ENCODE peak calls at places on chromosomes 5 and 9, in ten cellular contexts. One of them, this sample, is unnamed.

GRCh38 chr5:122256388-122256787 is 55.6 kb upstream of the SNCAIP start:
- DNase-seq in lower lobe of right lung: no peak
- DNase-seq in cardiac muscle cell: no peak
- DNase-seq in bronchial epithelial cell: no peak
- DNase-seq in PC-3: no peak
- DNase-seq in PC-9: no peak
- DNase-seq in CD8-positive, alpha-beta T cell: no peak
- DNase-seq in heart left ventricle: no peak
- DNase-seq in BJ: no peak
- DNase-seq in GM12865: no peak
- DNase-seq in this sample: no peak

GRCh38 chr5:159515909-159516415 is 185.7 kb upstream of the IL12B start:
- DNase-seq in GM12865: peak
- DNase-seq in PC-3: peak
- DNase-seq in BJ: no peak
- DNase-seq in bronchial epithelial cell: peak
- DNase-seq in PC-9: peak
- DNase-seq in lower lobe of right lung: peak
- DNase-seq in cardiac muscle cell: peak
- DNase-seq in CD8-positive, alpha-beta T cell: peak
- DNase-seq in heart left ventricle: no peak
- DNase-seq in this sample: peak

GRCh38 chr5:14342306-14342705 is 199.2 kb downstream of the TRIO start:
- DNase-seq in bronchial epithelial cell: no peak
- DNase-seq in PC-3: no peak
- DNase-seq in cardiac muscle cell: no peak
- DNase-seq in heart left ventricle: no peak
- DNase-seq in CD8-positive, alpha-beta T cell: no peak
- DNase-seq in lower lobe of right lung: no peak
- DNase-seq in PC-9: no peak
- DNase-seq in GM12865: peak
- DNase-seq in BJ: no peak
- DNase-seq in this sample: peak

GRCh38 chr5:162995568-162995967 is 441.8 kb upstream of the CCNG1 start:
- DNase-seq in PC-9: no peak
- DNase-seq in BJ: no peak
- DNase-seq in lower lobe of right lung: no peak
- DNase-seq in PC-3: peak
- DNase-seq in CD8-positive, alpha-beta T cell: no peak
- DNase-seq in bronchial epithelial cell: no peak
- DNase-seq in cardiac muscle cell: no peak
- DNase-seq in GM12865: no peak
- DNase-seq in heart left ventricle: no peak
- DNase-seq in this sample: no peak

GRCh38 chr9:133543772-133544467 is 9.4 kb downstream of the ADAMTSL2 start:
- DNase-seq in bronchial epithelial cell: no peak
- DNase-seq in GM12865: no peak
- DNase-seq in BJ: no peak
- DNase-seq in heart left ventricle: no peak
- DNase-seq in PC-9: no peak
- DNase-seq in cardiac muscle cell: no peak
- DNase-seq in PC-3: no peak
- DNase-seq in lower lobe of right lung: no peak
- DNase-seq in CD8-positive, alpha-beta T cell: no peak
- DNase-seq in this sample: no peak

GRCh38 chr9:137298983-137299521 is 3.0 kb downstream of the NRARP start:
- DNase-seq in PC-9: no peak
- DNase-seq in cardiac muscle cell: no peak
- DNase-seq in GM12865: peak
- DNase-seq in bronchial epithelial cell: no peak
- DNase-seq in BJ: no peak
- DNase-seq in CD8-positive, alpha-beta T cell: no peak
- DNase-seq in heart left ventricle: no peak
- DNase-seq in lower lobe of right lung: no peak
- DNase-seq in PC-3: no peak
- DNase-seq in this sample: no peak

GRCh38 chr5:95884021-95884333 is 61.5 kb upstream of the GLRX start:
- DNase-seq in lower lobe of right lung: no peak
- DNase-seq in PC-9: no peak
- DNase-seq in CD8-positive, alpha-beta T cell: no peak
- DNase-seq in PC-3: peak
- DNase-seq in GM12865: no peak
- DNase-seq in heart left ventricle: no peak
- DNase-seq in cardiac muscle cell: peak
- DNase-seq in BJ: no peak
- DNase-seq in bronchial epithelial cell: peak
- DNase-seq in this sample: peak

GRCh38 chr5:11251242-11251641 is 490.2 kb upstream of the DAP start:
- DNase-seq in heart left ventricle: no peak
- DNase-seq in BJ: no peak
- DNase-seq in GM12865: no peak
- DNase-seq in cardiac muscle cell: no peak
- DNase-seq in PC-3: peak
- DNase-seq in CD8-positive, alpha-beta T cell: no peak
- DNase-seq in PC-9: peak
- DNase-seq in bronchial epithelial cell: peak
- DNase-seq in lower lobe of right lung: no peak
- DNase-seq in this sample: peak

GRCh38 chr5:72402381-72402890 is 82.3 kb downstream of the PTCD2 start:
- DNase-seq in heart left ventricle: no peak
- DNase-seq in PC-9: peak
- DNase-seq in CD8-positive, alpha-beta T cell: no peak
- DNase-seq in lower lobe of right lung: no peak
- DNase-seq in bronchial epithelial cell: peak
- DNase-seq in PC-3: peak
- DNase-seq in BJ: peak
- DNase-seq in cardiac muscle cell: no peak
- DNase-seq in GM12865: no peak
- DNase-seq in this sample: no peak

GRCh38 chr5:180201051-180201987 is 7.7 kb downstream of the RASGEF1C start:
- DNase-seq in cardiac muscle cell: peak
- DNase-seq in heart left ventricle: no peak
- DNase-seq in GM12865: no peak
- DNase-seq in BJ: no peak
- DNase-seq in PC-3: peak
- DNase-seq in PC-9: no peak
- DNase-seq in CD8-positive, alpha-beta T cell: no peak
- DNase-seq in lower lobe of right lung: no peak
- DNase-seq in bronchial epithelial cell: no peak
- DNase-seq in this sample: peak

GRCh38 chr5:168552146-168552545 is 23.0 kb downstream of the FBLL1 start:
- DNase-seq in heart left ventricle: no peak
- DNase-seq in GM12865: no peak
- DNase-seq in BJ: peak
- DNase-seq in lower lobe of right lung: no peak
- DNase-seq in PC-9: no peak
- DNase-seq in PC-3: peak
- DNase-seq in CD8-positive, alpha-beta T cell: no peak
- DNase-seq in bronchial epithelial cell: peak
- DNase-seq in cardiac muscle cell: peak
- DNase-seq in this sample: peak

GRCh38 chr9:93501406-93501805 is 48.0 kb upstream of the FAM120AOS start:
- DNase-seq in PC-3: no peak
- DNase-seq in PC-9: no peak
- DNase-seq in GM12865: no peak
- DNase-seq in bronchial epithelial cell: peak
- DNase-seq in cardiac muscle cell: no peak
- DNase-seq in BJ: no peak
- DNase-seq in heart left ventricle: no peak
- DNase-seq in CD8-positive, alpha-beta T cell: no peak
- DNase-seq in lower lobe of right lung: no peak
- DNase-seq in this sample: peak

GRCh38 chr9:107712390-107712789 is 222.8 kb upstream of the KLF4 start:
- DNase-seq in GM12865: peak
- DNase-seq in heart left ventricle: no peak
- DNase-seq in cardiac muscle cell: peak
- DNase-seq in bronchial epithelial cell: peak
- DNase-seq in BJ: no peak
- DNase-seq in lower lobe of right lung: no peak
- DNase-seq in CD8-positive, alpha-beta T cell: no peak
- DNase-seq in PC-9: peak
- DNase-seq in PC-3: peak
- DNase-seq in this sample: peak

GRCh38 chr9:38018964-38019602 is 49.9 kb downstream of the SHB start:
- DNase-seq in cardiac muscle cell: peak
- DNase-seq in GM12865: no peak
- DNase-seq in lower lobe of right lung: peak
- DNase-seq in BJ: no peak
- DNase-seq in heart left ventricle: no peak
- DNase-seq in PC-3: peak
- DNase-seq in CD8-positive, alpha-beta T cell: no peak
- DNase-seq in bronchial epithelial cell: peak
- DNase-seq in PC-9: peak
- DNase-seq in this sample: peak

GRCh38 chr9:131545786-131546335 is 538 bp downstream of the PRRT1B start:
- DNase-seq in GM12865: no peak
- DNase-seq in lower lobe of right lung: no peak
- DNase-seq in CD8-positive, alpha-beta T cell: no peak
- DNase-seq in cardiac muscle cell: no peak
- DNase-seq in heart left ventricle: no peak
- DNase-seq in BJ: no peak
- DNase-seq in PC-9: no peak
- DNase-seq in PC-3: no peak
- DNase-seq in bronchial epithelial cell: no peak
- DNase-seq in this sample: no peak

GRCh38 chr9:75198436-75198835 is 110.1 kb downstream of the OSTF1 start:
- DNase-seq in heart left ventricle: no peak
- DNase-seq in cardiac muscle cell: no peak
- DNase-seq in BJ: no peak
- DNase-seq in GM12865: no peak
- DNase-seq in CD8-positive, alpha-beta T cell: no peak
- DNase-seq in lower lobe of right lung: no peak
- DNase-seq in PC-9: no peak
- DNase-seq in bronchial epithelial cell: no peak
- DNase-seq in PC-3: no peak
- DNase-seq in this sample: no peak
- TF ChIP-seq CTCF in heart left ventricle: no peak
- TF ChIP-seq CTCF in cardiac muscle cell: no peak
- TF ChIP-seq CTCF in BJ: peak
- TF ChIP-seq CTCF in GM12865: no peak
- TF ChIP-seq CTCF in CD8-positive, alpha-beta T cell: no peak
- TF ChIP-seq CTCF in lower lobe of right lung: no peak
- TF ChIP-seq CTCF in PC-9: no peak
- TF ChIP-seq CTCF in bronchial epithelial cell: peak
- TF ChIP-seq CTCF in PC-3: peak
- TF ChIP-seq CTCF in this sample: peak

GRCh38 chr5:32545102-32545847 is 40.1 kb upstream of the SUB1 start:
- DNase-seq in PC-9: no peak
- DNase-seq in GM12865: no peak
- DNase-seq in CD8-positive, alpha-beta T cell: no peak
- DNase-seq in PC-3: no peak
- DNase-seq in BJ: no peak
- DNase-seq in bronchial epithelial cell: no peak
- DNase-seq in heart left ventricle: no peak
- DNase-seq in lower lobe of right lung: no peak
- DNase-seq in cardiac muscle cell: no peak
- DNase-seq in this sample: no peak
- H3K4me3 ChIP-seq in PC-9: no peak
- H3K4me3 ChIP-seq in GM12865: no peak
- H3K4me3 ChIP-seq in CD8-positive, alpha-beta T cell: no peak
- H3K4me3 ChIP-seq in PC-3: no peak
- H3K4me3 ChIP-seq in BJ: no peak
- H3K4me3 ChIP-seq in bronchial epithelial cell: no peak
- H3K4me3 ChIP-seq in heart left ventricle: no peak
- H3K4me3 ChIP-seq in lower lobe of right lung: no peak
- H3K4me3 ChIP-seq in cardiac muscle cell: no peak
- H3K4me3 ChIP-seq in this sample: no peak

DNA sequence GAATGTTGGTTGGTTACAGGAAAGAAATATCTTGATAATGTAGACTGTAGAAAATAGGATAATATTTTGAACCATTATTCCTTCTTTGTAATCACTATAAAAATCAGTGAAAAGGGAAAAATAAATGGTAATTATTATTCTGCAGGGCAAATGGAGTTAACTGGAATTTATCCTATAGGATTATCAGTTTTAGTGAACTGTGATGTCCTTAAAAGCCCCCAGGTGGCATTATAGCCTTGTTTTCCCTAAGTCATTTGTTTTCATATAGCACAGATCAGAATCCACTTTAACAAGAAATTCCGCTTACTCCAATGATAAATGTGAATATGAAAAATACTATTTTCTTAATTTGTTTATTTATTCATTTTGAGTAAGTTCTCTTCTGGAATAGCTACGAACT is 26.2 kb upstream of the WDR41 start:
- DNase-seq in PC-9: no peak
- DNase-seq in lower lobe of right lung: no peak
- DNase-seq in cardiac muscle cell: peak
- DNase-seq in CD8-positive, alpha-beta T cell: no peak
- DNase-seq in BJ: no peak
- DNase-seq in GM12865: peak
- DNase-seq in heart left ventricle: no peak
- DNase-seq in bronchial epithelial cell: peak
- DNase-seq in PC-3: peak
- DNase-seq in this sample: peak
- TF ChIP-seq CTCF in PC-9: peak
- TF ChIP-seq CTCF in lower lobe of right lung: no peak
- TF ChIP-seq CTCF in cardiac muscle cell: no peak
- TF ChIP-seq CTCF in CD8-positive, alpha-beta T cell: no peak
- TF ChIP-seq CTCF in BJ: no peak
- TF ChIP-seq CTCF in GM12865: peak
- TF ChIP-seq CTCF in heart left ventricle: no peak
- TF ChIP-seq CTCF in bronchial epithelial cell: no peak
- TF ChIP-seq CTCF in PC-3: peak
- TF ChIP-seq CTCF in this sample: no peak

GRCh38 chr5:59560553-59560952 is 333.0 kb downstream of the PDE4D start:
- DNase-seq in lower lobe of right lung: no peak
- DNase-seq in PC-9: no peak
- DNase-seq in PC-3: no peak
- DNase-seq in heart left ventricle: no peak
- DNase-seq in cardiac muscle cell: no peak
- DNase-seq in CD8-positive, alpha-beta T cell: no peak
- DNase-seq in BJ: no peak
- DNase-seq in GM12865: no peak
- DNase-seq in bronchial epithelial cell: no peak
- DNase-seq in this sample: no peak

GRCh38 chr5:59555596-59555995 is 337.9 kb downstream of the PDE4D start:
- DNase-seq in bronchial epithelial cell: no peak
- DNase-seq in lower lobe of right lung: no peak
- DNase-seq in PC-9: no peak
- DNase-seq in PC-3: no peak
- DNase-seq in cardiac muscle cell: no peak
- DNase-seq in heart left ventricle: no peak
- DNase-seq in CD8-positive, alpha-beta T cell: no peak
- DNase-seq in GM12865: no peak
- DNase-seq in BJ: no peak
- DNase-seq in this sample: no peak

GRCh38 chr5:59559847-59560246 is 333.7 kb downstream of the PDE4D start:
- DNase-seq in GM12865: no peak
- DNase-seq in PC-3: no peak
- DNase-seq in PC-9: no peak
- DNase-seq in heart left ventricle: no peak
- DNase-seq in lower lobe of right lung: no peak
- DNase-seq in BJ: no peak
- DNase-seq in CD8-positive, alpha-beta T cell: no peak
- DNase-seq in bronchial epithelial cell: no peak
- DNase-seq in cardiac muscle cell: no peak
- DNase-seq in this sample: no peak

GRCh38 chr5:59559323-59559722 is 334.2 kb downstream of the PDE4D start:
- DNase-seq in heart left ventricle: no peak
- DNase-seq in CD8-positive, alpha-beta T cell: no peak
- DNase-seq in PC-9: no peak
- DNase-seq in PC-3: no peak
- DNase-seq in GM12865: no peak
- DNase-seq in bronchial epithelial cell: no peak
- DNase-seq in BJ: no peak
- DNase-seq in lower lobe of right lung: no peak
- DNase-seq in cardiac muscle cell: peak
- DNase-seq in this sample: peak

GRCh38 chr5:59557572-59557971 is 336.0 kb downstream of the PDE4D start:
- DNase-seq in CD8-positive, alpha-beta T cell: no peak
- DNase-seq in cardiac muscle cell: no peak
- DNase-seq in PC-9: no peak
- DNase-seq in lower lobe of right lung: no peak
- DNase-seq in heart left ventricle: no peak
- DNase-seq in PC-3: no peak
- DNase-seq in GM12865: no peak
- DNase-seq in bronchial epithelial cell: no peak
- DNase-seq in BJ: no peak
- DNase-seq in this sample: peak
- H3K4me3 ChIP-seq in CD8-positive, alpha-beta T cell: no peak
- H3K4me3 ChIP-seq in cardiac muscle cell: no peak
- H3K4me3 ChIP-seq in PC-9: no peak
- H3K4me3 ChIP-seq in lower lobe of right lung: no peak
- H3K4me3 ChIP-seq in heart left ventricle: no peak
- H3K4me3 ChIP-seq in PC-3: no peak
- H3K4me3 ChIP-seq in GM12865: no peak
- H3K4me3 ChIP-seq in bronchial epithelial cell: no peak
- H3K4me3 ChIP-seq in BJ: no peak
- H3K4me3 ChIP-seq in this sample: no peak

This sample was measured in choroid plexus epithelial cell.